ENCODE peak calls at places on chromosomes 12 and 14, in five cellular contexts. E is GM12878, B is transverse colon, W is erythroblast, U is adrenal gland. I is an unnamed sample.

GRCh38 chr14:95314609-95315008 is 5.1 kb downstream of the CLMN start:
- DNase-seq in E (peak), B (peak), W (no peak), U (peak), I (peak)

GRCh38 chr14:69313176-69313575 is 53.2 kb downstream of the GALNT16 start:
- DNase-seq in E (no peak), B (no peak), W (no peak), U (no peak), I (no peak)

GRCh38 chr14:104322531-104323466 is 184.4 kb downstream of the KIF26A start:
- DNase-seq in E (no peak), B (no peak), W (no peak), U (no peak), I (no peak)

GRCh38 chr12:119804011-119804641 is 73.0 kb downstream of the CIT start:
- DNase-seq in E (no peak), B (no peak), W (peak), U (peak), I (peak)

GRCh38 chr12:106847861-106848260 is 73.4 kb downstream of the RIC8B start:
- DNase-seq in E (no peak), B (no peak), W (no peak), U (no peak), I (no peak)

GRCh38 chr12:88753074-88753473 is 172.8 kb upstream of the KITLG start:
- DNase-seq in E (no peak), B (no peak), W (no peak), U (no peak), I (no peak)

GRCh38 chr14:56325251-56325839 is 207.1 kb downstream of the PELI2 start:
- DNase-seq in E (no peak), B (no peak), W (no peak), U (no peak), I (no peak)

GRCh38 chr12:122072031-122072970 is 6.3 kb upstream of the MLXIP start:
- DNase-seq in E (no peak), B (no peak), W (peak), U (peak), I (peak)

GRCh38 chr12:49643961-49644619 is 20.7 kb downstream of the PRPF40B start:
- DNase-seq in E (no peak), B (no peak), W (no peak), U (no peak), I (no peak)

GRCh38 chr12:12452326-12452725 is 95.4 kb downstream of the BORCS5 start:
- DNase-seq in E (no peak), B (no peak), W (no peak), U (no peak), I (no peak)
- TF ChIP-seq POLR2A in E (no peak), B (no peak), W (no peak), U (no peak), I (no peak)

DNA sequence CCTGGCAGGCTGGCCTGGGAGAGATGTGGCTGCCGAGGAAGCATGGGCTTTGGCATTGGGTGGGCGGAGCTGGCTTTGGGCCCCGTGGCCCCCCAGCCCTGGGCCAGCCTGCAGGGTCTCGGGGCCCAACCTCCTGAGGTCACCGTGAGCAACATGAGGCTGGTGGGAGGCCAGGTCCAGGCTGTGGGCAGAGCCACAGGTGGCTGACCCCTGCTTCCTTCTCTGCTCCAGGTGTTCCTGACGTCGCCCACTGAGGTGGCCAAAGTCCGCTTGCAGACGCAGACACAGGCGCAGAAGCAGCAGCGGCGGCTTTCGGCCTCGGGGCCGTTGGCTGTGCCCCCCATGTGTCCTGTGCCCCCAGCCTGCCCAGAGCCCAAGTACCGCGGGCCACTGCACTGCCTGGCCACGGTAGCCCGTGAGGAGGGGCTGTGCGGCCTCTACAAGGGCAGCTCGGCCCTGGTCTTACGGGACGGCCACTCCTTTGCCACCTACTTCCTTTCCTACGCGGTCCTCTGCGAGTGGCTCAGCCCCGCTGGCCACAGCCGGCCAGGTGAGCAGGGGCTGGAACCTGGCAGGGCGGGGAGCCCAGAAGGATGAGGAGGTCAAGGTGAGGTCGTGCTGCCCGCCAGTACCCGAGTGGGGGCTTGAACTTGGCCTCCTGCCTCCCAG is 5.5 kb downstream of the SLC25A47 start:
- DNase-seq in E (no peak), B (peak), W (no peak), U (no peak), I (no peak)
- TF ChIP-seq POLR2A in E (no peak), B (peak), W (no peak), U (no peak), I (no peak)

DNA sequence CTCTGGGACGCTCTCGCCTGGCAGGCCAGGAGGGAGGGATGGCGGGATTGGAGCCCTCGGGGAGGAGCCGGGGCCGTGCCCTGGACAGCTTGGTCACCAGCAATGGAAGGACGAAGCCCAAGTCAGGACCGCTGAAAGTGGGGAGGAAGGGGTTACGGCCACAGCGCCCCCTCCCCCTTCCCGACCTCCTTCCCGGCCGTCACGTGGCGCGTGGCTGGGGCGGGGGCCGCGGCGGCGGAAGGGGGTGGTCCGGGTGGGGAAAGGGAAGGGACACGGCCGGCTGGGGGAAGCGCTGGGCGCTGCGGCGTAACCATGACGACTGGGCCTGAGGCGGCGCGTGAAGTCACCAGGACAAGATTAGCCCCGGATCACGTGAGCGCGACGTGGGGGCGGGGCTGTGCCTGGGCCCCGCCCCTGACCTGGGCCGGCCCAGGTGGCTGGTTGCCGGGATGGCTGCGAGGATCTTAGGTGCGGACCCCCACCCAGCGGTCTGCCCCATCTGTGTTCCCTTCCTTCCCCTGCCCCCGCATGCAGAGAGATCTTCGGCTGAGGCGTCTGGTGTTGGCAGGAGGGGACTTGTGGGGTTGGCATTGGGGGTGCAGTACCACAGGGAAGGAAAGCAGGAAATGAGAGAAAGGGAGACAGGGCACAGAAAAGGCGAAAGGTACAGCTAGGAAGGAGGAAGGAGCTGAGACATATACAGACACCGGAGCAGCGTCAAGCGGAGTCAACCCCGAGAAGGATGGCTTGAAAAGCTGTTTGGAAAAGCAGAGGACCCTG is 6.2 kb downstream of the MAP3K12 start:
- DNase-seq in E (peak), B (peak), W (peak), U (peak), I (peak)
- TF ChIP-seq POLR2A in E (peak), B (peak), W (peak), U (peak), I (no peak)

DNA sequence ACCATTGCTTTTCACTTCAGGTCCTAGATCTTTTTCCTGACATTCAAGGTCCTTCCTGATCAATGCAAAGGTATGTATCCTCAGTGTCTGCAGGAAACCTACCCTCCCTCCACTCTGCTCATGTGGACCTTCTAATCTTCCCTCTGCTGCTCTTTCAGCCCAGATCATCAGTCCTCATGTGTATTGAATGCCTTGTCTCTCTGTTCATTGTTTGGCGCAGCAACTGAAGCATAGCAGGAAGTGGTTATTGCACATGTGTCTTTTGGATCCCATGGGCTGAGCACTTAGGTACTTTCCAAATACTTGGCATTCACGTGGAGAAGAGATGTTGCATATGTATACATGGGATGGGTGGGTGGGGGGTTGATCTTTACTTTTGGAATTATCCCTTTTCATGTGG is 4.3 kb upstream of the NIN start:
- DNase-seq in E (peak), B (no peak), W (no peak), U (no peak), I (no peak)
- TF ChIP-seq POLR2A in E (no peak), B (no peak), W (no peak), U (no peak), I (no peak)

GRCh38 chr14:100212476-100213333 is 26.2 kb upstream of the YY1 start:
- DNase-seq in E (no peak), B (no peak), W (peak), U (no peak), I (no peak)

GRCh38 chr14:100215330-100215885 is 23.5 kb upstream of the YY1 start:
- DNase-seq in E (no peak), B (no peak), W (peak), U (no peak), I (no peak)

GRCh38 chr14:100213587-100213955 is 25.4 kb upstream of the YY1 start:
- DNase-seq in E (no peak), B (no peak), W (peak), U (no peak), I (no peak)

GRCh38 chr14:100214768-100215079 is 24.2 kb upstream of the YY1 start:
- DNase-seq in E (no peak), B (no peak), W (peak), U (no peak), I (no peak)

GRCh38 chr14:100213956-100214767 is 24.8 kb upstream of the YY1 start:
- DNase-seq in E (no peak), B (peak), W (peak), U (peak), I (peak)
- TF ChIP-seq POLR2A in E (peak), B (peak), W (peak), U (peak), I (no peak)

DNA sequence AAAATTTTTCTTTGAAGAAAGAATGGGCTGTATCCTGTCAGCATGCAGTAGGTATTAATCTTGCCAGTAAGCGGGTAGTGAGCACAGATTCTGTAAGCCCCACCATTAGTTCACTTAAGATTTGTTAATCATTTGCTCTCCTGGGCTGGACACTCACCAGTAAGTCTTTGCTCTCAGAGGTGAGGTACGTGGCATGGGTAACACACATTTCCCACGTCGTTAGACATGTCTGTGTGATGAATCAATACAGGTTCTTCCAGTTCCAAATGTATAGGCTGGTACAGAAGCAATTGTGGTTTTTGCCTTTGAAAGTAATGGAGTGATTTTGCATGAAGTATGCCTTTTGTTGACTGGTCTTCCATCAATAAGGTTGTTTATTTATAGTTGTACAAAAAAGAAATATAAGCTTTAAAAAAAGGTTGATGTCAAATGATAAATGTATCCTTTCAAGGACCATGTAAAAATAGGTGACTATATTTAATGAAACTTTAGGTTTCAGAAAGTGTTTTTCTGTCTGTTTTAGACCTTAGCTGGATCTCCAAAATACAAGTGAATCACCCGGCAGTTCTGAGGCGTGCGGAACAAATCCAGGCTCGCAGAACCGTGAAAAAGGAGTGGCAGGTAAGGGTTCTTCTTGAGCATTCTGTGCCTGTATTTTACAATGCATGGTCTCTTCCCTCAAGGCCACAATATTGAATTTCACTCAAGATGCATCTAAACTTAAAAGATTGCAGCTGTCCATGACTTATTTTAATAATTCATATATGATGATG is 45.5 kb downstream of the DERA start:
- DNase-seq in E (no peak), B (no peak), W (no peak), U (no peak), I (no peak)
- TF ChIP-seq POLR2A in E (no peak), B (no peak), W (no peak), U (no peak), I (no peak)

I was measured in H54.